ENCODE peak calls at places on chromosome X, in four cellular contexts. K is right lobe of liver, T is ovary, Z is K562. Q is an unnamed sample.

GRCh38 chrX:68832516-68833447 is 4.0 kb downstream of the EFNB1 start:
- DNase-seq in Z (no peak), T (peak; percentile 25), K (no peak), Q (no peak)

GRCh38 chrX:128623361-128623760 is 571.2 kb upstream of the ACTRT1 start:
- DNase-seq in T (no peak), K (no peak), Z (no peak), Q (no peak)

GRCh38 chrX:69031971-69032391 is 133.3 kb downstream of the PJA1 start:
- DNase-seq in T (no peak), Z (no peak), K (no peak), Q (no peak)

GRCh38 chrX:11423362-11423818 is 130.2 kb downstream of the AMELX start:
- DNase-seq in T (no peak), K (no peak), Z (peak; percentile 34), Q (no peak)

GRCh38 chrX:9122504-9123245 is 88.7 kb upstream of the FAM9B start:
- DNase-seq in K (no peak), T (no peak), Z (no peak), Q (no peak)

GRCh38 chrX:116384406-116384805 is 52.0 kb upstream of the SLC6A14 start:
- DNase-seq in Z (no peak), T (no peak), K (no peak), Q (no peak)

GRCh38 chrX:13868481-13869040 is 51.7 kb upstream of the GPM6B start:
- DNase-seq in T (no peak), K (no peak), Z (no peak), Q (no peak)

GRCh38 chrX:37644381-37645305 is 40.9 kb upstream of the XK start:
- DNase-seq in K (no peak), T (no peak), Z (no peak), Q (no peak)

GRCh38 chrX:103811858-103812257 is 20.2 kb downstream of the RAB9B start:
- DNase-seq in Z (no peak), K (no peak), T (no peak), Q (no peak)

GRCh38 chrX:152861116-152861515 is 30.3 kb downstream of the NSDHL start:
- DNase-seq in T (no peak), K (no peak), Z (no peak), Q (no peak)

GRCh38 chrX:129833153-129834004 is 10.3 kb downstream of the ZDHHC9 start:
- DNase-seq in T (no peak), K (no peak), Z (no peak), Q (no peak)

GRCh38 chrX:145002776-145003175 is 244.5 kb upstream of the SPANXN1 start:
- DNase-seq in K (no peak), Z (no peak), T (no peak), Q (no peak)

GRCh38 chrX:129939986-129940385 is 34.0 kb downstream of the UTP14A start:
- DNase-seq in K (no peak), T (no peak), Z (no peak), Q (no peak)

GRCh38 chrX:116499780-116500179 is 37.0 kb upstream of the CT83 start:
- DNase-seq in T (no peak), K (no peak), Z (no peak), Q (no peak)

GRCh38 chrX:2504706-2505332 is 4.0 kb upstream of the DHRSX start:
- DNase-seq in K (no peak), T (no peak), Z (no peak), Q (no peak)

GRCh38 chrX:71532078-71532752 is 689 bp upstream of the OGT start:
- DNase-seq in T (no peak), Z (no peak), K (no peak), Q (peak; percentile 83)

GRCh38 chrX:9659571-9660195 is 106.0 kb downstream of the GPR143 start:
- DNase-seq in K (no peak), T (no peak), Z (no peak), Q (no peak)

GRCh38 chrX:826026-826425 is 195.4 kb downstream of the SHOX start:
- DNase-seq in Z (no peak), K (no peak), T (no peak), Q (no peak)

GRCh38 chrX:105882581-105883275 is 60.4 kb downstream of the NRK start:
- DNase-seq in K (no peak), Z (no peak), T (no peak), Q (no peak)

GRCh38 chrX:103157511-103158316 is 57.2 kb upstream of the BEX4 start:
- DNase-seq in T (no peak), Z (peak; percentile 31), K (no peak), Q (no peak)

DNA sequence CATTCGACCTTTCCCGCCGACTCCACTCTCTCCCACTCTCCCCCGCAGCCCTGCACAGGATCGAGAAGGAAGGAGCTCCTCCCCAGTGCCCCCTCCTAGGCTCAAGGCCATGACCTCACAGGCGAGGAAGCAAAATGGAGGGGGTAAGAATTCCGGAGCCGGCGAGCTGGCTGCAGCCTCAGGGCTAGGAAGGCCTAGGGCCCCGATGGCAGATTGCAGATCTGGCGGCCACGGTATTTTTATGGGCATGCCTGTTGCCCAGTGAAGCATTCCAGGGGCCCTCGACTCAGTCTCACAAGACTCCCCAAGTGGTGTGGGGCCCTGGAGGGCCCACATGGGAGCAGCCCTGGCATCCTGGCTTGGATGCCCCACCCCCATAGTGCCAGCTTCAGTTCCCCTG is 942 bp upstream of the L1CAM start:
- DNase-seq in T (no peak), Z (no peak), K (no peak), Q (no peak)
- H3K4me1 ChIP-seq in T (no peaks in the 10 kb centered on the region), Z (peaks cover 10% of the 10 kb centered on the region), K (no peaks in the 10 kb centered on the region), Q (peaks cover 11% of the 10 kb centered on the region)

GRCh38 chrX:48834383-48834709 is 1.1 kb downstream of the PCSK1N start:
- DNase-seq in K (no peak), T (no peak), Z (no peak), Q (no peak)

GRCh38 chrX:48833531-48834138 is 1.8 kb downstream of the PCSK1N start:
- DNase-seq in Z (no peak), K (no peak), T (no peak), Q (no peak)

GRCh38 chrX:48831136-48831908 is 4.1 kb downstream of the PCSK1N start:
- DNase-seq in Z (no peak), T (no peak), K (no peak), Q (no peak)

GRCh38 chrX:48831909-48832291 is 3.5 kb downstream of the PCSK1N start:
- DNase-seq in T (no peak), K (no peak), Z (no peak), Q (no peak)

DNA sequence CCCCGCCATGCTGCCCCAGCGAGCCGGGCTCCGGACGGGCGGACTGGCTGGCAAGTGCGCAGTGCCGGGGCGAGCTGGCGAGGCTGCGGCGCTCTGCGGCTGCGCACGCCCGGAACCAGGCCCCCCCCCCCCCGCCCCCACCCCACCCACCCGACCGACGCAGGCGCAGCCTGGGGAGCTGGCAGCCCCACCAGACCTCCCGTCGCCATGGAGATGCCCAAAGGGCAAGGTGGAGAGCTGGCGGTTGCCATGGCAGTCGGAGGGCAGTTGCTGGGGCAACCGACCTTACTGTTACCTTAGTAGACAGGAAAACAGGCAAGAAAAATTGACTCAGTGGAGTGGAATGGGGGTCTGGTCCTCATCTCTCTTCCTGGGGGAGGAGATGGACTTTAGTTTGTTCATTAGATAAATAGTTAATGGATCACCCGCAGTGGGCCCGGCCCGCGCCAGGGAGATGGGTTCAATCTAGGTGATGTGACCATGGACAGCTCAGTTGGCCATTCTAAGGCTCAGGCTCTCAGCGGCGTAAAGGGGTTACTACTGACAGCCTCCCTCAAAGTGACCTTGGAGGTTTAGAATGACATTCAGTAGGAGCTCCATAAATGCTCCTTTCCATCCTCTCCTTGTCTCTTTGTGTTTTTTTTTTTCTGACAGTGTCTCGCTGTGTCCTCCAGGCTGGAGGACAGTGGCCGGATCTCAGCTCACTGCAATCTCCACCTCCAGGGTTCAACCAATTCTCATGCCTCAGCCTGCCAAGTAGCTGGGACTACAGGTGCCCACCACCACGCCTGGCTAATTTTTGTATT is at the start of gene PCSK1N:
- DNase-seq in Z (no peak), K (no peak), T (no peak), Q (peak; percentile 16)
- H3K4me3 ChIP-seq in Z (no peak within 1 kb of the TSS), K (no peak within 1 kb of the TSS), T (peak within 1 kb of the TSS; percentile 25), Q (peak within 1 kb of the TSS; percentile 44)

GRCh38 chrX:81238166-81238565 is 36.3 kb downstream of the SH3BGRL start:
- DNase-seq in K (no peak), Z (no peak), T (no peak), Q (no peak)
- H3K9me3 ChIP-seq in K (no peaks in the 10 kb centered on the region), Z (no peaks in the 10 kb centered on the region), T (peaks cover 6% of the 10 kb centered on the region), Q (peaks cover 9% of the 10 kb centered on the region)

GRCh38 chrX:19748898-19749680 is 138.3 kb downstream of the SH3KBP1 start:
- DNase-seq in T (no peak), Z (no peak), K (no peak), Q (no peak)

GRCh38 chrX:19750028-19750786 is 137.2 kb downstream of the SH3KBP1 start:
- DNase-seq in K (no peak), Z (no peak), T (no peak), Q (no peak)

GRCh38 chrX:19746919-19747671 is 140.3 kb downstream of the SH3KBP1 start:
- DNase-seq in Z (no peak), K (no peak), T (no peak), Q (no peak)

GRCh38 chrX:19751068-19751467 is 136.3 kb downstream of the SH3KBP1 start:
- DNase-seq in K (no peak), T (no peak), Z (no peak), Q (no peak)

DNA sequence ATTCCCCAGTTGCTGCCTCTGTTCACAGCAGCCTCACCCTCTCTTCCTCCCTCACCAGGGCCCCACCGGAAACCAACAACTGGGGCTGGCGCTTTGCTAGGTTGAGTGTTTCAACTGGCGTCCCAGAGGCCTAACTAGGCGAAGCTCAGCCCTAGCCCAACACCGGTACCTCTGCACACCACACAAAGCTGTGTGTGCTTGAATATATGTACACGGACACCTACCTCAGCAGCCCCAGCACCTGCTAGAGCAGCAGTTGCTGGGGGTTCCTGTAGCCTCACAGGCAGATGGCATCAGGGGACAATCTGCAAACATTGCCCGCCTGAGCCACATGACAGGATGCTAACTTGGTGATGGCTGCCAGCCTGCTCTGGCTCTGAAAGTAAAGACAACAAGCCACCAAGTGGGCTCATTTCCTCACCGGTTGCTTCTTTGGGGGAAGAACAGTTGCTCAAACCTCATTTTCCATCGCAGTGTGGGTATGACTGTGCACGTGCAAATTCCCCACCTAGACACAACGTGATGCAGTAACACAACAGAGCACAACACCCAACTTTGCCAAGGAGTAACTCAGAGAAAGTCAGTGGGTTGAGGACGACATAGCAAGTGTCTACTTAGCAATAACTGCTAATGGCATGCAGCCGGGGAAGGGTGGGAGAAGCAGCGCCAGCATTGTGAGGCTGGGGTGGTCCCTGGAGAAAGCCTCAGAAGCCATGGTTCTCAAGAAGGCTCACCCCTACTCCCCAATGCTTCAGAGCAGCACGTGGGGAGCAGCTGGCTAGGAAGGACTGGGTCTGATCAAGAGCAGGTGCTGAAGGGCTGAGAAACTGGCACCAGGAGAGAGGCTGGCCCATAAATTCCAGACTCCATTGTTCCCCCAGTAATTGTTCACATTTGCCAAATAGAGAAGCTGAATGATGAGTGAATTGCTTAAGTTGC is 139.5 kb downstream of the SH3KBP1 start:
- DNase-seq in T (no peak), K (no peak), Z (no peak), Q (peak; percentile 90)
- H3K4me1 ChIP-seq in T (no peaks in the 10 kb centered on the region), K (no peaks in the 10 kb centered on the region), Z (no peaks in the 10 kb centered on the region), Q (peaks cover 97% of the 10 kb centered on the region)

Q was measured in naive thymus-derived CD4-positive, alpha-beta T cell.